ENCODE peak calls at places on chromosomes 2 and 18, in five cellular contexts. N, D, O, L and H are unnamed samples.

GRCh38 chr2:63589148-63589972 is 597 bp downstream of the MDH1 start:
- DNase-seq in L (no peak), D (peak), O (peak), N (no peak), H (no peak)

GRCh38 chr2:226813148-226813701 is 13.6 kb upstream of the IRS1 start:
- DNase-seq in L (no peak), D (no peak), O (no peak), N (no peak), H (no peak)

GRCh38 chr2:233349005-233349998 is 5.0 kb upstream of the DGKD start:
- DNase-seq in L (peak), O (peak), D (no peak), N (peak), H (no peak)

GRCh38 chr2:16508061-16508851 is 157.4 kb downstream of the CYRIA start:
- DNase-seq in D (peak), L (peak), N (peak), O (peak), H (peak)

GRCh38 chr2:223751012-223751411 is 86.4 kb downstream of the AP1S3 start:
- DNase-seq in N (no peak), D (no peak), O (no peak), L (no peak), H (no peak)

GRCh38 chr18:42033137-42033810 is 78.2 kb downstream of the PIK3C3 start:
- DNase-seq in O (no peak), N (no peak), D (no peak), L (no peak), H (no peak)

GRCh38 chr2:110691612-110692258 is 13.9 kb upstream of the BUB1 start:
- DNase-seq in D (peak), O (no peak), L (no peak), N (no peak), H (no peak)

GRCh38 chr18:79791141-79791972 is 6.4 kb upstream of the KCNG2 start:
- DNase-seq in O (peak), D (no peak), L (no peak), N (peak), H (no peak)

GRCh38 chr2:230824406-230824978 is 40.2 kb upstream of the ITM2C start:
- DNase-seq in O (peak), N (peak), L (peak), D (peak), H (no peak)

GRCh38 chr2:210072922-210073509 is 70.6 kb downstream of the RPE start:
- DNase-seq in N (no peak), O (peak), D (peak), L (no peak), H (no peak)

GRCh38 chr2:238101891-238102841 is 2.0 kb downstream of the ESPNL start:
- DNase-seq in D (no peak), O (no peak), L (no peak), N (peak), H (peak)

GRCh38 chr18:74368901-74369705 is 53.5 kb downstream of the C18orf63 start:
- DNase-seq in N (peak), O (no peak), D (no peak), L (no peak), H (no peak)

GRCh38 chr2:67997528-67998267 is 65.1 kb downstream of the C1D start:
- DNase-seq in L (no peak), D (no peak), O (no peak), N (no peak), H (no peak)

GRCh38 chr2:96885432-96886137 is 15.7 kb upstream of the SEMA4C start:
- DNase-seq in O (peak), L (no peak), D (no peak), N (no peak), H (no peak)

GRCh38 chr2:64391940-64392339 is 62.0 kb upstream of the LGALSL start:
- DNase-seq in O (no peak), L (no peak), N (no peak), D (no peak), H (no peak)

GRCh38 chr2:38788306-38788705 is 10.3 kb downstream of the GEMIN6 start:
- DNase-seq in L (no peak), D (no peak), O (no peak), N (no peak), H (no peak)

GRCh38 chr2:60948161-60948560 is 66.8 kb downstream of the REL start:
- DNase-seq in N (no peak), D (no peak), L (no peak), O (no peak), H (no peak)

GRCh38 chr2:21443494-21444105 is 319.8 kb downstream of the TDRD15 start:
- DNase-seq in N (no peak), O (no peak), D (no peak), L (no peak), H (no peak)

GRCh38 chr18:44508474-44508873 is 172.2 kb upstream of the SETBP1 start:
- DNase-seq in D (no peak), L (no peak), N (no peak), O (no peak), H (no peak)

GRCh38 chr18:58183226-58183625 is 139.2 kb downstream of the NEDD4L start:
- DNase-seq in N (no peak), L (no peak), O (no peak), D (no peak), H (peak)

GRCh38 chr2:201707753-201708152 is 9.3 kb upstream of the MPP4 start:
- DNase-seq in L (no peak), D (no peak), N (no peak), O (no peak), H (no peak)

GRCh38 chr2:85924522-85924921 is 35.7 kb upstream of the ST3GAL5 start:
- DNase-seq in N (peak), L (no peak), D (no peak), O (no peak), H (peak)

GRCh38 chr2:233387667-233388528 is 33.6 kb downstream of the DGKD start:
- DNase-seq in N (peak), L (no peak), O (no peak), D (no peak), H (peak)

GRCh38 chr2:98504386-98505109 is 59.9 kb downstream of the INPP4A start:
- DNase-seq in D (no peak), N (no peak), O (no peak), L (no peak), H (no peak)

GRCh38 chr2:25265802-25266201 is 75.9 kb downstream of the DNMT3A start:
- DNase-seq in O (no peak), D (peak), N (no peak), L (no peak), H (no peak)

GRCh38 chr2:222240676-222241049 is 58.1 kb downstream of the PAX3 start:
- DNase-seq in L (no peak), D (no peak), N (no peak), O (no peak), H (no peak)

GRCh38 chr2:218023636-218024035 is 20.8 kb upstream of the TNS1 start:
- DNase-seq in O (no peak), L (no peak), N (no peak), D (no peak), H (no peak)

GRCh38 chr18:40676676-40677075 is 1278.4 kb upstream of the PIK3C3 start:
- DNase-seq in O (no peak), L (no peak), N (no peak), D (no peak), H (no peak)

GRCh38 chr2:235219048-235219447 is 267.2 kb downstream of the SH3BP4 start:
- DNase-seq in L (no peak), D (no peak), N (no peak), O (no peak), H (no peak)

GRCh38 chr2:70078384-70078783 is 8.9 kb upstream of the PCBP1 start:
- DNase-seq in D (peak), O (peak), N (no peak), L (no peak), H (no peak)

GRCh38 chr18:57816208-57816999 is 13.3 kb upstream of the ATP8B1 start:
- DNase-seq in O (no peak), D (no peak), N (no peak), L (no peak), H (no peak)

GRCh38 chr2:153287109-153287801 is 191.3 kb downstream of the RPRM start:
- DNase-seq in L (peak), O (no peak), N (no peak), D (no peak), H (no peak)

GRCh38 chr2:161367675-161368074 is 48.4 kb upstream of the TBR1 start:
- DNase-seq in D (no peak), L (no peak), O (no peak), N (no peak), H (no peak)

GRCh38 chr2:158131919-158132566 is 30.4 kb downstream of the UPP2 start:
- DNase-seq in L (no peak), O (no peak), D (no peak), N (no peak), H (no peak)
- TF ChIP-seq POLR2AphosphoS5 in L (no peak), O (no peak), D (no peak), N (no peak), H (no peak)

GRCh38 chr2:88125344-88125923 is 2.4 kb downstream of the FABP1 start:
- DNase-seq in O (no peak), N (no peak), L (no peak), D (no peak), H (no peak)
- TF ChIP-seq POLR2AphosphoS5 in O (no peak), N (no peak), L (no peak), D (no peak), H (no peak)

GRCh38 chr2:55233658-55233940 is 1.1 kb downstream of the RPS27A start:
- DNase-seq in N (no peak), O (no peak), L (no peak), D (no peak), H (no peak)

GRCh38 chr2:55235724-55236538 is 3.4 kb downstream of the RPS27A start:
- DNase-seq in L (no peak), O (no peak), N (no peak), D (no peak), H (no peak)

GRCh38 chr2:55232863-55233657 is 572 bp downstream of the RPS27A start:
- DNase-seq in L (peak), D (peak), N (peak), O (no peak), H (peak)

GRCh38 chr2:55239656-55240222 is 7.3 kb downstream of the RPS27A start:
- DNase-seq in D (no peak), O (no peak), N (no peak), L (no peak), H (no peak)

GRCh38 chr2:55236992-55237543 is 4.6 kb downstream of the RPS27A start:
- DNase-seq in L (no peak), D (no peak), O (no peak), N (no peak), H (no peak)
- TF ChIP-seq POLR2AphosphoS5 in L (peak), D (no peak), O (no peak), N (no peak), H (no peak)

GRCh38 chr2:30146337-30147195 is at the start of gene YPEL5:
- DNase-seq in D (peak), O (peak), N (peak), L (peak), H (peak)

GRCh38 chr2:30148850-30149249 is 2.0 kb downstream of the YPEL5 start:
- DNase-seq in N (no peak), O (no peak), L (no peak), D (no peak), H (no peak)

GRCh38 chr2:30147196-30147714 is 448 bp downstream of the YPEL5 start:
- DNase-seq in O (peak), L (no peak), D (peak), N (no peak), H (peak)

GRCh38 chr2:30149513-30149912 is 2.7 kb downstream of the YPEL5 start:
- DNase-seq in N (no peak), O (peak), D (no peak), L (no peak), H (no peak)

GRCh38 chr2:30147715-30148611 is 1.2 kb downstream of the YPEL5 start:
- DNase-seq in O (peak), N (peak), L (peak), D (peak), H (peak)
- TF ChIP-seq POLR2AphosphoS5 in O (peak), N (peak), L (no peak), D (no peak), H (peak)

GRCh38 chr2:29583104-29583503 is 338.3 kb downstream of the ALK start:
- DNase-seq in N (no peak), L (no peak), O (no peak), D (no peak), H (no peak)

GRCh38 chr2:29579495-29580178 is 341.7 kb downstream of the ALK start:
- DNase-seq in N (no peak), L (no peak), D (no peak), O (no peak), H (no peak)

GRCh38 chr2:29578084-29578598 is 343.2 kb downstream of the ALK start:
- DNase-seq in N (no peak), O (no peak), D (no peak), L (no peak), H (no peak)

GRCh38 chr2:29582062-29582461 is 339.3 kb downstream of the ALK start:
- DNase-seq in N (no peak), O (no peak), L (no peak), D (no peak), H (no peak)

GRCh38 chr2:29580223-29580622 is 341.2 kb downstream of the ALK start:
- DNase-seq in N (no peak), L (no peak), D (no peak), O (no peak), H (no peak)
- TF ChIP-seq POLR2AphosphoS5 in N (no peak), L (no peak), D (no peak), O (no peak), H (no peak)

DNA sequence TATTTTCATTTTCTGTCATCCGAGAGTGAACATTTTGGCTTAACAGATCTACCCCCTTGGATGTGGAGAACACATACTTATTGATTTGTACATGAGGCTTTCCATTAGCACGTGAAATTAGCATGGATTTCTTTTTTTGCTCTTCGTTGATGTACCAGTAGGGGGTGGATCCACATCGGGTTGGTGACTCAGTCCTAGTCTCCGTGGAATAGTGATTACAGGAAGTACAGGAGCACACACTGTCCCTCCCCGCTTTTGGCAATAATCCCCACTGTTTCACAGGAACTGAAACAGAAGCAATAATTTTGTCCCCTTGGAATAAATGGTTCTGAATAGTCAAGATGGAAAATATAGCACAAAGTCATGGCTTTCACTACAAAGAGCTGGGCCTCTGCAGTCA is 229.0 kb downstream of the GALR1 start:
- DNase-seq in D (no peak), O (peak), L (no peak), N (peak), H (no peak)
- TF ChIP-seq POLR2AphosphoS5 in D (no peak), O (no peak), L (no peak), N (no peak), H (no peak)